ENCODE peak calls at places on chromosomes 5 and 9, in seven cellular contexts. W is fibroblast of pulmonary artery, F is cardiac muscle cell, H is left ventricle myocardium inferior, A is choroid plexus epithelial cell, N is sigmoid colon, T is A549. Y is an unnamed sample.

GRCh38 chr5:131795879-131796792 is 681 bp downstream of the FNIP1 start:
- DNase-seq in H (peak), N (peak), W (peak), A (peak), F (peak), T (peak), Y (peak)

GRCh38 chr9:109253637-109254284 is 67.1 kb downstream of the EPB41L4B start:
- DNase-seq in T (peak), F (peak), A (peak), W (peak), N (no peak), H (no peak), Y (no peak)

GRCh38 chr5:83900307-83900706 is 179.7 kb upstream of the HAPLN1 start:
- DNase-seq in N (no peak), F (peak), H (no peak), A (peak), T (no peak), W (no peak), Y (no peak)

GRCh38 chr9:40925149-40925548 is 203.3 kb downstream of the FOXD4L6 start:
- DNase-seq in A (no peak), N (no peak), H (no peak), T (no peak), W (no peak), F (no peak), Y (no peak)

GRCh38 chr5:41754857-41755256 is 115.4 kb downstream of the OXCT1 start:
- DNase-seq in A (no peak), H (no peak), F (peak), W (no peak), N (no peak), T (no peak), Y (no peak)

GRCh38 chr9:74770508-74771261 is 117.0 kb downstream of the TRPM6 start:
- DNase-seq in H (no peak), F (peak), N (no peak), A (peak), W (peak), T (peak), Y (peak)

GRCh38 chr9:80775515-80775914 is 913.8 kb downstream of the TLE1 start:
- DNase-seq in F (no peak), A (peak), N (no peak), W (no peak), T (no peak), H (no peak), Y (no peak)

GRCh38 chr9:90344013-90344412 is 298.6 kb downstream of the DIRAS2 start:
- DNase-seq in F (peak), N (no peak), T (no peak), H (no peak), A (peak), W (peak), Y (no peak)

GRCh38 chr5:36985387-36985786 is 108.8 kb downstream of the NIPBL start:
- DNase-seq in A (peak), H (no peak), W (no peak), F (no peak), T (no peak), N (no peak), Y (no peak)

GRCh38 chr5:132258102-132259060 is 885 bp downstream of the PDLIM4 start:
- DNase-seq in W (peak), H (no peak), F (peak), A (peak), N (peak), T (no peak), Y (no peak)

GRCh38 chr9:87588339-87588738 is 90.7 kb downstream of the DAPK1 start:
- DNase-seq in N (no peak), H (no peak), F (no peak), W (no peak), T (no peak), A (no peak), Y (no peak)

GRCh38 chr5:157354825-157355224 is 88.9 kb downstream of the CYFIP2 start:
- DNase-seq in A (peak), W (no peak), T (peak), F (no peak), H (no peak), N (no peak), Y (no peak)

GRCh38 chr9:124284237-124284831 is 26.6 kb downstream of the NEK6 start:
- DNase-seq in N (no peak), A (no peak), T (peak), W (no peak), H (peak), F (peak), Y (no peak)

GRCh38 chr9:129624168-129624759 is 1.7 kb upstream of the NTMT1 start:
- DNase-seq in T (peak), F (peak), N (no peak), H (no peak), A (peak), W (peak), Y (peak)

GRCh38 chr9:109453210-109453842 is 44.8 kb downstream of the PTPN3 start:
- DNase-seq in H (no peak), N (no peak), W (peak), F (peak), A (peak), T (peak), Y (no peak)

GRCh38 chr9:133738806-133739150 is 626 bp upstream of the SARDH start:
- DNase-seq in T (no peak), F (no peak), H (no peak), W (no peak), N (peak), A (no peak), Y (no peak)

GRCh38 chr9:69276775-69277174 is 48.2 kb upstream of the ENTREP1 start:
- DNase-seq in F (peak), W (no peak), H (no peak), N (no peak), A (peak), T (no peak), Y (no peak)

GRCh38 chr5:87686018-87686417 is 273.3 kb upstream of the CCNH start:
- DNase-seq in T (no peak), A (no peak), H (no peak), N (no peak), F (no peak), W (no peak), Y (no peak)

GRCh38 chr5:151068571-151069197 is 12.2 kb downstream of the TNIP1 start:
- DNase-seq in A (no peak), T (no peak), N (no peak), F (no peak), H (no peak), W (no peak), Y (no peak)

GRCh38 chr5:36662291-36662851 is 56.0 kb downstream of the SLC1A3 start:
- DNase-seq in F (no peak), N (no peak), T (no peak), A (no peak), W (no peak), H (no peak), Y (no peak)

GRCh38 chr9:34612788-34613390 is 992 bp upstream of the RPP25L start:
- DNase-seq in A (peak), W (peak), T (peak), H (peak), F (peak), N (peak), Y (peak)

GRCh38 chr5:31193026-31193425 is 460 bp upstream of the CDH6 start:
- DNase-seq in W (no peak), F (no peak), T (no peak), H (no peak), N (no peak), A (no peak), Y (no peak)

GRCh38 chr9:104991144-104991953 is 63.4 kb upstream of the ABCA1 start:
- DNase-seq in N (peak), H (peak), W (peak), T (peak), F (peak), A (peak), Y (peak)

GRCh38 chr9:79580065-79580464 is 8.3 kb downstream of the TLE4 start:
- DNase-seq in A (no peak), T (no peak), H (no peak), N (no peak), F (no peak), W (no peak), Y (no peak)
- H3K4me3 ChIP-seq in A (no peak), T (no peak), H (no peak), N (no peak), F (no peak), W (no peak), Y (no peak)

GRCh38 chr5:158451203-158451982 is 592.4 kb upstream of the CLINT1 start:
- DNase-seq in T (no peak), W (peak), A (peak), H (peak), N (peak), F (peak), Y (no peak)
- H3K4me3 ChIP-seq in T (no peak), W (no peak), A (no peak), H (no peak), N (no peak), F (no peak), Y (no peak)

GRCh38 chr9:97276310-97276852 is 31.1 kb upstream of the CCDC180 start:
- DNase-seq in A (no peak), T (no peak), N (no peak), H (no peak), F (no peak), W (no peak), Y (no peak)

GRCh38 chr9:97272072-97272471 is 35.4 kb upstream of the CCDC180 start:
- DNase-seq in H (no peak), T (no peak), N (no peak), A (no peak), F (no peak), W (no peak), Y (no peak)

DNA sequence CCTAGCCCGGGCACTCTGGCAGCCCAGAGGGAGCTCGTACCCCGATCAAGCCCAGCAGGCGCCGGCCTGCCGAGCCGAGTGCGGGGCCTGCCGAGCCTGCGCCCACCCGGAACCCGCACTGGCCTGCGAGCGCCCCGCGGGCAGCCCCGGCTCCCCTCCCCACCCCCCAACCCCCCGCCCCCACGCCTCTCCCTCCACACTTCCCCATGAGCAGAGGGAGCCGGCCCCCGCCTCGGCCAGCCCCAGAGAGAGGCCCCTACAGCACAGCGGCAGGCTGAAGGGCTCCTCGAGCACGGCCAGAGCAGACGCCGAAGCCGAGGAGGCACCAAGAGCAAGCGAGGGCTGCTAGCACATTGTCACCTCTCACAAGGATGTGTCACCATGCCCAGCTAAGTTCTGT is 36.2 kb upstream of the CCDC180 start:
- DNase-seq in T (no peak), H (no peak), A (no peak), W (no peak), F (no peak), N (no peak), Y (no peak)
- H3K4me3 ChIP-seq in T (no peak), H (no peak), A (no peak), W (no peak), F (no peak), N (no peak), Y (no peak)

DNA sequence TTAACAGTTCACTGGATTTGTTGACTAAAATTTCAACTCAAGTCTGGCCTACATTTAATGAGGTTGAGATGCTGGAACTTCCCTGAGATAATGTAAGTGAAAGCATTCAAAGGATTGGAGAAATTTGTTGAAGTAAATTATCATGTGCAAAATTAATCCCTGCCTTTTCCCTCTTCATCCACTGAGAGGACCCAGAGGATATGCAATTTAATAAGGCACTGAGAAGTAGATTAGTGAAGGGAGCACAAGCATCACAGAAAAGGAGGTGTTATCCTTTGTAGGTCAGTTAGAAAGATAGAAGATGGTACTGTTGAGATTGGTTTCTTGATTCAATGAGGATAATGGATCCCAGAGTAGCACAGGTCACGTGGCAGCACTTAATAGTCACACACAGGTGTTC is 42.6 kb upstream of the ANKRD31 start:
- DNase-seq in N (no peak), F (peak), T (no peak), A (peak), W (no peak), H (no peak), Y (no peak)
- H3K4me3 ChIP-seq in N (no peak), F (no peak), T (no peak), A (no peak), W (no peak), H (no peak), Y (no peak)

GRCh38 chr9:128253140-128253990 is 22.4 kb downstream of the GOLGA2 start:
- DNase-seq in W (no peak), N (no peak), H (no peak), A (no peak), T (no peak), F (no peak), Y (no peak)
- H3K4me3 ChIP-seq in W (no peak), N (no peak), H (no peak), A (no peak), T (no peak), F (no peak), Y (no peak)

Y was measured in naive thymus-derived CD4-positive, alpha-beta T cell.